ENCODE peak calls at places on chromosomes 12 and 14, in seven cellular contexts. One of them, this sample, is unnamed.

GRCh38 chr12:85669911-85670310 is 166.3 kb downstream of the RASSF9 start:
- DNase-seq in ovary: no peak
- DNase-seq in NCI-H1417: no peak
- DNase-seq in ACHN: no peak
- DNase-seq in fibroblast of lung: no peak
- DNase-seq in MG63: no peak
- DNase-seq in naive B cell: no peak
- DNase-seq in this sample: no peak

GRCh38 chr12:118370601-118371000 is 2.1 kb downstream of the TAOK3 start:
- DNase-seq in ovary: no peak
- DNase-seq in NCI-H1417: no peak
- DNase-seq in ACHN: no peak
- DNase-seq in fibroblast of lung: no peak
- DNase-seq in MG63: no peak
- DNase-seq in naive B cell: no peak
- DNase-seq in this sample: no peak

GRCh38 chr12:64461634-64462414 is 9.9 kb downstream of the TBK1 start:
- DNase-seq in ovary: no peak
- DNase-seq in NCI-H1417: no peak
- DNase-seq in ACHN: peak
- DNase-seq in fibroblast of lung: peak
- DNase-seq in MG63: peak
- DNase-seq in naive B cell: no peak
- DNase-seq in this sample: no peak

GRCh38 chr12:113040722-113041168 is 15.8 kb upstream of the DTX1 start:
- DNase-seq in ovary: no peak
- DNase-seq in NCI-H1417: no peak
- DNase-seq in ACHN: peak
- DNase-seq in fibroblast of lung: peak
- DNase-seq in MG63: peak
- DNase-seq in naive B cell: no peak
- DNase-seq in this sample: no peak

GRCh38 chr12:65609359-65609771 is 214.9 kb upstream of the HMGA2 start:
- DNase-seq in ovary: no peak
- DNase-seq in NCI-H1417: no peak
- DNase-seq in ACHN: peak
- DNase-seq in fibroblast of lung: peak
- DNase-seq in MG63: no peak
- DNase-seq in naive B cell: no peak
- DNase-seq in this sample: no peak

GRCh38 chr12:108768591-108769500 is 37.5 kb upstream of the CORO1C start:
- DNase-seq in ovary: no peak
- DNase-seq in NCI-H1417: peak
- DNase-seq in ACHN: peak
- DNase-seq in fibroblast of lung: no peak
- DNase-seq in MG63: no peak
- DNase-seq in naive B cell: peak
- DNase-seq in this sample: no peak

GRCh38 chr14:65421201-65421981 is 8.9 kb downstream of the FUT8 start:
- DNase-seq in ovary: no peak
- DNase-seq in NCI-H1417: no peak
- DNase-seq in ACHN: peak
- DNase-seq in fibroblast of lung: peak
- DNase-seq in MG63: no peak
- DNase-seq in naive B cell: no peak
- DNase-seq in this sample: no peak

GRCh38 chr12:7450667-7451066 is 6.7 kb upstream of the CD163L1 start:
- DNase-seq in ovary: no peak
- DNase-seq in NCI-H1417: no peak
- DNase-seq in ACHN: no peak
- DNase-seq in fibroblast of lung: no peak
- DNase-seq in MG63: no peak
- DNase-seq in naive B cell: no peak
- DNase-seq in this sample: no peak

GRCh38 chr14:96502621-96503251 is 554 bp downstream of the PAPOLA start:
- DNase-seq in ovary: no peak
- DNase-seq in NCI-H1417: peak
- DNase-seq in ACHN: peak
- DNase-seq in fibroblast of lung: peak
- DNase-seq in MG63: peak
- DNase-seq in naive B cell: no peak
- DNase-seq in this sample: no peak

GRCh38 chr12:47164730-47165439 is 85.1 kb upstream of the AMIGO2 start:
- DNase-seq in ovary: no peak
- DNase-seq in NCI-H1417: no peak
- DNase-seq in ACHN: no peak
- DNase-seq in fibroblast of lung: peak
- DNase-seq in MG63: peak
- DNase-seq in naive B cell: no peak
- DNase-seq in this sample: no peak

GRCh38 chr12:132125736-132126135 is 18.4 kb downstream of the DDX51 start:
- DNase-seq in ovary: no peak
- DNase-seq in NCI-H1417: no peak
- DNase-seq in ACHN: no peak
- DNase-seq in fibroblast of lung: no peak
- DNase-seq in MG63: no peak
- DNase-seq in naive B cell: no peak
- DNase-seq in this sample: no peak

GRCh38 chr12:116420476-116420875 is 138.7 kb upstream of the MAP1LC3B2 start:
- DNase-seq in ovary: no peak
- DNase-seq in NCI-H1417: peak
- DNase-seq in ACHN: no peak
- DNase-seq in fibroblast of lung: no peak
- DNase-seq in MG63: no peak
- DNase-seq in naive B cell: no peak
- DNase-seq in this sample: no peak

GRCh38 chr12:112930350-112930749 is 7.9 kb upstream of the OAS3 start:
- DNase-seq in ovary: no peak
- DNase-seq in NCI-H1417: no peak
- DNase-seq in ACHN: no peak
- DNase-seq in fibroblast of lung: no peak
- DNase-seq in MG63: no peak
- DNase-seq in naive B cell: no peak
- DNase-seq in this sample: no peak

GRCh38 chr14:92625213-92625612 is 111.6 kb downstream of the RIN3 start:
- DNase-seq in ovary: no peak
- DNase-seq in NCI-H1417: no peak
- DNase-seq in ACHN: peak
- DNase-seq in fibroblast of lung: peak
- DNase-seq in MG63: peak
- DNase-seq in naive B cell: no peak
- DNase-seq in this sample: no peak

GRCh38 chr12:13959131-13959734 is 22.2 kb downstream of the GRIN2B start:
- DNase-seq in ovary: no peak
- DNase-seq in NCI-H1417: no peak
- DNase-seq in ACHN: no peak
- DNase-seq in fibroblast of lung: no peak
- DNase-seq in MG63: no peak
- DNase-seq in naive B cell: no peak
- DNase-seq in this sample: no peak

GRCh38 chr12:26620907-26621306 is 212.1 kb downstream of the ITPR2 start:
- DNase-seq in ovary: no peak
- DNase-seq in NCI-H1417: no peak
- DNase-seq in ACHN: no peak
- DNase-seq in fibroblast of lung: no peak
- DNase-seq in MG63: no peak
- DNase-seq in naive B cell: no peak
- DNase-seq in this sample: no peak

GRCh38 chr12:4257442-4257841 is 16.1 kb upstream of the CCND2 start:
- DNase-seq in ovary: no peak
- DNase-seq in NCI-H1417: no peak
- DNase-seq in ACHN: no peak
- DNase-seq in fibroblast of lung: no peak
- DNase-seq in MG63: no peak
- DNase-seq in naive B cell: no peak
- DNase-seq in this sample: no peak

GRCh38 chr12:98916106-98916505 is 271.0 kb downstream of the APAF1 start:
- DNase-seq in ovary: no peak
- DNase-seq in NCI-H1417: no peak
- DNase-seq in ACHN: no peak
- DNase-seq in fibroblast of lung: peak
- DNase-seq in MG63: no peak
- DNase-seq in naive B cell: no peak
- DNase-seq in this sample: no peak

GRCh38 chr12:117042171-117042809 is 56.9 kb downstream of the TESC start:
- DNase-seq in ovary: no peak
- DNase-seq in NCI-H1417: no peak
- DNase-seq in ACHN: peak
- DNase-seq in fibroblast of lung: peak
- DNase-seq in MG63: peak
- DNase-seq in naive B cell: no peak
- DNase-seq in this sample: no peak

GRCh38 chr12:73342733-73343132 is 1070.6 kb downstream of the TRHDE start:
- DNase-seq in ovary: no peak
- DNase-seq in NCI-H1417: no peak
- DNase-seq in ACHN: no peak
- DNase-seq in fibroblast of lung: no peak
- DNase-seq in MG63: no peak
- DNase-seq in naive B cell: no peak
- DNase-seq in this sample: no peak

GRCh38 chr12:12839003-12839395 is 25.9 kb downstream of the DDX47 start:
- DNase-seq in ovary: no peak
- DNase-seq in NCI-H1417: no peak
- DNase-seq in ACHN: no peak
- DNase-seq in fibroblast of lung: no peak
- DNase-seq in MG63: no peak
- DNase-seq in naive B cell: no peak
- DNase-seq in this sample: no peak

GRCh38 chr12:65776994-65777393 is 47.3 kb upstream of the HMGA2 start:
- DNase-seq in ovary: no peak
- DNase-seq in NCI-H1417: no peak
- DNase-seq in ACHN: no peak
- DNase-seq in fibroblast of lung: no peak
- DNase-seq in MG63: no peak
- DNase-seq in naive B cell: no peak
- DNase-seq in this sample: no peak

GRCh38 chr12:9810721-9811120 is 16.6 kb upstream of the KLRF1 start:
- DNase-seq in ovary: no peak
- DNase-seq in NCI-H1417: no peak
- DNase-seq in ACHN: no peak
- DNase-seq in fibroblast of lung: no peak
- DNase-seq in MG63: no peak
- DNase-seq in naive B cell: peak
- DNase-seq in this sample: no peak

GRCh38 chr12:26919216-26919555 is 18.6 kb downstream of the INTS13 start:
- DNase-seq in ovary: no peak
- DNase-seq in NCI-H1417: no peak
- DNase-seq in ACHN: no peak
- DNase-seq in fibroblast of lung: no peak
- DNase-seq in MG63: no peak
- DNase-seq in naive B cell: no peak
- DNase-seq in this sample: no peak

GRCh38 chr12:53719649-53720048 is 7.6 kb downstream of the CALCOCO1 start:
- DNase-seq in ovary: no peak
- DNase-seq in NCI-H1417: no peak
- DNase-seq in ACHN: no peak
- DNase-seq in fibroblast of lung: no peak
- DNase-seq in MG63: no peak
- DNase-seq in naive B cell: no peak
- DNase-seq in this sample: no peak

GRCh38 chr12:100154472-100155247 is 12.0 kb upstream of the BLTP3B start:
- DNase-seq in ovary: peak
- DNase-seq in NCI-H1417: no peak
- DNase-seq in ACHN: peak
- DNase-seq in fibroblast of lung: peak
- DNase-seq in MG63: peak
- DNase-seq in naive B cell: peak
- DNase-seq in this sample: peak

GRCh38 chr12:288687-289086 is 26.1 kb upstream of the SLC6A13 start:
- DNase-seq in ovary: no peak
- DNase-seq in NCI-H1417: no peak
- DNase-seq in ACHN: peak
- DNase-seq in fibroblast of lung: peak
- DNase-seq in MG63: peak
- DNase-seq in naive B cell: no peak
- DNase-seq in this sample: no peak

GRCh38 chr14:55572578-55572977 is 7.4 kb upstream of the KTN1 start:
- DNase-seq in ovary: no peak
- DNase-seq in NCI-H1417: peak
- DNase-seq in ACHN: no peak
- DNase-seq in fibroblast of lung: no peak
- DNase-seq in MG63: no peak
- DNase-seq in naive B cell: no peak
- DNase-seq in this sample: no peak

GRCh38 chr12:60021235-60021634 is 425.4 kb downstream of the SLC16A7 start:
- DNase-seq in ovary: no peak
- DNase-seq in NCI-H1417: no peak
- DNase-seq in ACHN: no peak
- DNase-seq in fibroblast of lung: no peak
- DNase-seq in MG63: no peak
- DNase-seq in naive B cell: no peak
- DNase-seq in this sample: no peak

GRCh38 chr12:122646568-122647220 is 56.5 kb downstream of the HCAR2 start:
- DNase-seq in ovary: no peak
- DNase-seq in NCI-H1417: no peak
- DNase-seq in ACHN: no peak
- DNase-seq in fibroblast of lung: peak
- DNase-seq in MG63: peak
- DNase-seq in naive B cell: peak
- DNase-seq in this sample: peak

GRCh38 chr12:41509655-41510054 is 321.5 kb downstream of the PDZRN4 start:
- DNase-seq in ovary: no peak
- DNase-seq in NCI-H1417: no peak
- DNase-seq in ACHN: peak
- DNase-seq in fibroblast of lung: no peak
- DNase-seq in MG63: no peak
- DNase-seq in naive B cell: no peak
- DNase-seq in this sample: no peak

This sample was measured in activated T-helper 2 cell treated with anti-CD3 and anti-CD28 coated beads, Interferon-gamma antibody, Interleukin-2, Interleukin-4, amounts not matched to agents 10 μg/mL and 5 μg/mL and 100 μg/mL, durations not matched to agents 14 hours and 24 hours and 36 hours.